ENCODE peak calls at places on chromosomes 5 and 9, in eight cellular contexts. H is Caki2; V is CD4-positive, CD25-positive, alpha-beta regulatory T cell; P is LoVo; J is transverse colon; I is globus pallidus; W is T-helper 17 cell; S is mammary epithelial cell. C is an unnamed sample.

GRCh38 chr5:1315709-1316587 is 21.1 kb upstream of the TERT start:
- DNase-seq in H (peak), V (peak), P (peak), J (peak), I (no peak), W (peak), S (peak), C (peak)

GRCh38 chr5:127645300-127645726 is 3.6 kb upstream of the CTXN3 start:
- DNase-seq in H (no peak), V (no peak), P (peak), J (no peak), I (no peak), W (no peak), S (no peak), C (no peak)

GRCh38 chr5:168482361-168482760 is 3.9 kb upstream of the RARS1 start:
- DNase-seq in H (no peak), V (no peak), P (no peak), J (no peak), I (no peak), W (no peak), S (no peak), C (no peak)

GRCh38 chr5:39100851-39101396 is 26.7 kb upstream of the RICTOR start:
- DNase-seq in H (peak), V (no peak), P (peak), J (no peak), I (no peak), W (no peak), S (peak), C (peak)

GRCh38 chr5:73818357-73818756 is 192.4 kb downstream of the ARHGEF28 start:
- DNase-seq in H (peak), V (no peak), P (no peak), J (no peak), I (no peak), W (no peak), S (peak), C (no peak)

GRCh38 chr5:97183930-97184213 is 825 bp upstream of the RIOK2 start:
- DNase-seq in H (no peak), V (no peak), P (no peak), J (no peak), I (no peak), W (no peak), S (no peak), C (no peak)

GRCh38 chr5:139342423-139342723 is 719 bp downstream of the PAIP2 start:
- DNase-seq in H (no peak), V (no peak), P (no peak), J (no peak), I (no peak), W (no peak), S (no peak), C (no peak)

GRCh38 chr5:96408276-96408777 is 24.7 kb downstream of the PCSK1 start:
- DNase-seq in H (no peak), V (no peak), P (no peak), J (no peak), I (no peak), W (no peak), S (peak), C (peak)

GRCh38 chr9:136856541-136857141 is 4.5 kb downstream of the MAMDC4 start:
- DNase-seq in H (no peak), V (no peak), P (no peak), J (peak), I (no peak), W (no peak), S (no peak), C (no peak)

GRCh38 chr5:10689391-10690081 is 71.5 kb downstream of the DAP start:
- DNase-seq in H (peak), V (no peak), P (no peak), J (no peak), I (no peak), W (no peak), S (no peak), C (no peak)

C was measured in RWPE1.